ENCODE peak calls at places on chromosomes 4 and X, in seven cellular contexts. U is DMS53; W is stimulated activated CD8-positive, alpha-beta memory T cell treated with anti-CD3 and anti-CD28 coated beads, Interleukin-12 subunit alpha, Interleukin-12 subunit beta, amount 100 ng/mL, for 4 hours; S is KG1; A is RWPE1; E is activated T-helper 1 cell treated with anti-CD3 and anti-CD28 coated beads, Interleukin-12 subunit alpha, Interleukin-12 subunit beta, Interleukin-2, Interleukin-4 antibody, amounts not matched to agents 30 ng/mL and 10 ng/mL and 1 ng/mL, durations not matched to agents 14 hours and 24 hours and 36 hours; K is activated CD4-positive, alpha-beta T cell treated with anti-CD3 and anti-CD28 coated beads, Interleukin-2, amount 50 U/mL, for 24 hours. R is an unnamed sample.

GRCh38 chr4:6355052-6355451 is 85.4 kb downstream of the WFS1 start:
- DNase-seq in K (no peak), A (no peak), W (no peak), U (no peak), E (no peak), S (no peak), R (no peak)

GRCh38 chrX:136880003-136880451 is 498 bp downstream of the RBMX start:
- DNase-seq in A (peak), E (peak), K (peak), U (peak), S (no peak), W (peak), R (peak)

GRCh38 chrX:71214604-71215334 is 8.3 kb upstream of the GJB1 start:
- DNase-seq in K (no peak), E (no peak), W (no peak), U (peak), A (no peak), S (no peak), R (no peak)

GRCh38 chr4:186932196-186932595 is 208.5 kb upstream of the FAT1 start:
- DNase-seq in S (no peak), U (no peak), K (no peak), A (no peak), W (no peak), E (no peak), R (no peak)

GRCh38 chr4:137749466-137749865 is 217.2 kb upstream of the PCDH18 start:
- DNase-seq in K (no peak), E (no peak), W (no peak), U (no peak), S (no peak), A (no peak), R (no peak)

GRCh38 chrX:30654989-30655607 is 1.9 kb downstream of the GK start:
- DNase-seq in S (no peak), E (no peak), W (no peak), U (no peak), K (no peak), A (no peak), R (no peak)

GRCh38 chrX:130691576-130691975 is 211.4 kb downstream of the ENOX2 start:
- DNase-seq in W (no peak), U (peak), K (no peak), S (no peak), E (no peak), A (no peak), R (no peak)

GRCh38 chr4:27398911-27399310 is 538.3 kb downstream of the STIM2 start:
- DNase-seq in W (no peak), U (peak), K (no peak), E (no peak), S (no peak), A (no peak), R (no peak)

GRCh38 chr4:21801661-21802355 is 146.8 kb downstream of the KCNIP4 start:
- DNase-seq in K (no peak), W (no peak), A (no peak), S (no peak), E (no peak), U (no peak), R (no peak)

GRCh38 chrX:623599-624323 is 6.8 kb upstream of the SHOX start:
- DNase-seq in K (no peak), U (no peak), E (no peak), S (no peak), A (no peak), W (no peak), R (no peak)

GRCh38 chrX:10030570-10030969 is 63.4 kb downstream of the CLDN34 start:
- DNase-seq in S (no peak), U (peak), W (no peak), K (no peak), E (no peak), A (no peak), R (no peak)

GRCh38 chrX:52015794-52016193 is 53.2 kb downstream of the MAGED4B start:
- DNase-seq in W (no peak), E (no peak), S (no peak), U (no peak), K (no peak), A (no peak), R (no peak)

GRCh38 chrX:10014462-10015373 is 47.6 kb downstream of the CLDN34 start:
- DNase-seq in W (peak), S (no peak), K (peak), U (peak), A (peak), E (peak), R (peak)

GRCh38 chr4:85738721-85739120 is 263.8 kb downstream of the ARHGAP24 start:
- DNase-seq in U (no peak), K (no peak), S (no peak), A (no peak), W (no peak), E (no peak), R (no peak)

GRCh38 chr4:149997881-149998421 is 80.3 kb upstream of the DCLK2 start:
- DNase-seq in A (peak), E (no peak), U (peak), W (no peak), S (no peak), K (no peak), R (no peak)

GRCh38 chr4:76527666-76528065 is 92.6 kb downstream of the SHROOM3 start:
- DNase-seq in S (no peak), K (no peak), E (no peak), U (no peak), W (no peak), A (no peak), R (no peak)

GRCh38 chr4:184363258-184363657 is 111.1 kb downstream of the IRF2 start:
- DNase-seq in A (no peak), K (no peak), U (no peak), W (no peak), S (no peak), E (no peak), R (no peak)

GRCh38 chr4:113476800-113477199 is 284.7 kb downstream of the CAMK2D start:
- DNase-seq in U (peak), W (no peak), E (no peak), S (no peak), A (peak), K (no peak), R (no peak)

GRCh38 chrX:11209798-11210197 is 83.4 kb upstream of the AMELX start:
- DNase-seq in S (no peak), E (no peak), U (no peak), K (no peak), W (no peak), A (no peak), R (no peak)